ENCODE peak calls at places on chromosomes 4 and X, in seven cellular contexts. One of them, this sample, is unnamed.

GRCh38 chrX:50814701-50815476 is 895 bp upstream of the SHROOM4 start:
- DNase-seq in IMR-90: peak
- DNase-seq in heart right ventricle: no peak
- DNase-seq in epithelial cell of esophagus: peak
- DNase-seq in dorsolateral prefrontal cortex: peak
- DNase-seq in osteocyte: no peak
- DNase-seq in WTC11: no peak
- DNase-seq in this sample: no peak

GRCh38 chr4:2893772-2894171 is 50.1 kb downstream of the ADD1 start:
- DNase-seq in IMR-90: no peak
- DNase-seq in heart right ventricle: no peak
- DNase-seq in epithelial cell of esophagus: no peak
- DNase-seq in dorsolateral prefrontal cortex: no peak
- DNase-seq in osteocyte: no peak
- DNase-seq in WTC11: no peak
- DNase-seq in this sample: no peak

GRCh38 chr4:27930291-27930690 is 1069.7 kb downstream of the STIM2 start:
- DNase-seq in IMR-90: no peak
- DNase-seq in heart right ventricle: no peak
- DNase-seq in epithelial cell of esophagus: no peak
- DNase-seq in dorsolateral prefrontal cortex: no peak
- DNase-seq in osteocyte: no peak
- DNase-seq in WTC11: no peak
- DNase-seq in this sample: no peak

GRCh38 chr4:186979966-186980745 is 256.5 kb upstream of the FAT1 start:
- DNase-seq in IMR-90: peak
- DNase-seq in heart right ventricle: no peak
- DNase-seq in epithelial cell of esophagus: no peak
- DNase-seq in dorsolateral prefrontal cortex: no peak
- DNase-seq in osteocyte: no peak
- DNase-seq in WTC11: no peak
- DNase-seq in this sample: no peak

GRCh38 chr4:7461171-7461570 is 26.4 kb upstream of the PSAPL1 start:
- DNase-seq in IMR-90: no peak
- DNase-seq in heart right ventricle: no peak
- DNase-seq in epithelial cell of esophagus: no peak
- DNase-seq in dorsolateral prefrontal cortex: no peak
- DNase-seq in osteocyte: no peak
- DNase-seq in WTC11: peak
- DNase-seq in this sample: no peak

GRCh38 chr4:95517799-95518198 is 31.0 kb downstream of the UNC5C start:
- DNase-seq in IMR-90: no peak
- DNase-seq in heart right ventricle: no peak
- DNase-seq in epithelial cell of esophagus: no peak
- DNase-seq in dorsolateral prefrontal cortex: no peak
- DNase-seq in osteocyte: no peak
- DNase-seq in WTC11: no peak
- DNase-seq in this sample: no peak

GRCh38 chrX:40908026-40908425 is 172.7 kb upstream of the MED14 start:
- DNase-seq in IMR-90: peak
- DNase-seq in heart right ventricle: no peak
- DNase-seq in epithelial cell of esophagus: peak
- DNase-seq in dorsolateral prefrontal cortex: no peak
- DNase-seq in osteocyte: no peak
- DNase-seq in WTC11: no peak
- DNase-seq in this sample: no peak

GRCh38 chrX:1853916-1854315 is 239.1 kb downstream of the ASMT start:
- DNase-seq in IMR-90: no peak
- DNase-seq in heart right ventricle: no peak
- DNase-seq in epithelial cell of esophagus: peak
- DNase-seq in dorsolateral prefrontal cortex: no peak
- DNase-seq in osteocyte: no peak
- DNase-seq in WTC11: no peak
- DNase-seq in this sample: no peak

GRCh38 chrX:48683411-48683982 is at the start of gene WAS:
- DNase-seq in IMR-90: no peak
- DNase-seq in heart right ventricle: no peak
- DNase-seq in epithelial cell of esophagus: no peak
- DNase-seq in dorsolateral prefrontal cortex: no peak
- DNase-seq in osteocyte: no peak
- DNase-seq in WTC11: no peak
- DNase-seq in this sample: peak

GRCh38 chrX:122572461-122572860 is 611.6 kb upstream of the GRIA3 start:
- DNase-seq in IMR-90: peak
- DNase-seq in heart right ventricle: no peak
- DNase-seq in epithelial cell of esophagus: peak
- DNase-seq in dorsolateral prefrontal cortex: no peak
- DNase-seq in osteocyte: no peak
- DNase-seq in WTC11: no peak
- DNase-seq in this sample: no peak

GRCh38 chr4:22987861-22988260 is 295.1 kb downstream of the GBA3 start:
- DNase-seq in IMR-90: peak
- DNase-seq in heart right ventricle: no peak
- DNase-seq in epithelial cell of esophagus: peak
- DNase-seq in dorsolateral prefrontal cortex: no peak
- DNase-seq in osteocyte: no peak
- DNase-seq in WTC11: no peak
- DNase-seq in this sample: no peak

GRCh38 chr4:37389967-37390580 is 145.5 kb downstream of the NWD2 start:
- DNase-seq in IMR-90: peak
- DNase-seq in heart right ventricle: no peak
- DNase-seq in epithelial cell of esophagus: peak
- DNase-seq in dorsolateral prefrontal cortex: no peak
- DNase-seq in osteocyte: no peak
- DNase-seq in WTC11: peak
- DNase-seq in this sample: peak

GRCh38 chrX:27336466-27337091 is 126.6 kb downstream of the PPP4R3C start:
- DNase-seq in IMR-90: peak
- DNase-seq in heart right ventricle: peak
- DNase-seq in epithelial cell of esophagus: peak
- DNase-seq in dorsolateral prefrontal cortex: no peak
- DNase-seq in osteocyte: no peak
- DNase-seq in WTC11: peak
- DNase-seq in this sample: peak
- TF ChIP-seq CTCF in IMR-90: peak
- TF ChIP-seq CTCF in heart right ventricle: peak
- TF ChIP-seq CTCF in epithelial cell of esophagus: peak
- TF ChIP-seq CTCF in dorsolateral prefrontal cortex: peak
- TF ChIP-seq CTCF in osteocyte: peak
- TF ChIP-seq CTCF in WTC11: peak
- TF ChIP-seq CTCF in this sample: peak

DNA sequence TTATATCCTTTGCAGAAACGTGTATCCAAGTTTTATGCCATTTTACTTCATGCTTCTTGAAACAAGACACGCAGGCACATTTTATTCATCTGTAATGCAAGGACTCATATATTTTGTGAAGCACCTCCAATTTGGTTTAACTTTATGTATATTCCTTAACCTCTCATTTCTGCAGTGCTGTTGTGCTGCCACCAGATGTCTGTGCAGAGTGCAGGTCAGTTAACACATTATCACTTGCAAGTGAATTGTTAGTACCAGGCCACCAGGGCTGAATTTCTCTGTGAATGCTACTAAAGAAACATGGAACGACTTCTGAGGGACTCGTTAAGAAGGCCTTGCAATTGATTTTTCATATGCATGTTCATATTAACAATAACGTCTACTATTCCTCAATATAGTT is 770.4 kb downstream of the NLGN4X start:
- DNase-seq in IMR-90: no peak
- DNase-seq in heart right ventricle: no peak
- DNase-seq in epithelial cell of esophagus: no peak
- DNase-seq in dorsolateral prefrontal cortex: no peak
- DNase-seq in osteocyte: no peak
- DNase-seq in WTC11: peak
- DNase-seq in this sample: peak
- TF ChIP-seq CTCF in IMR-90: no peak
- TF ChIP-seq CTCF in heart right ventricle: no peak
- TF ChIP-seq CTCF in epithelial cell of esophagus: no peak
- TF ChIP-seq CTCF in dorsolateral prefrontal cortex: peak
- TF ChIP-seq CTCF in osteocyte: no peak
- TF ChIP-seq CTCF in WTC11: no peak
- TF ChIP-seq CTCF in this sample: peak

DNA sequence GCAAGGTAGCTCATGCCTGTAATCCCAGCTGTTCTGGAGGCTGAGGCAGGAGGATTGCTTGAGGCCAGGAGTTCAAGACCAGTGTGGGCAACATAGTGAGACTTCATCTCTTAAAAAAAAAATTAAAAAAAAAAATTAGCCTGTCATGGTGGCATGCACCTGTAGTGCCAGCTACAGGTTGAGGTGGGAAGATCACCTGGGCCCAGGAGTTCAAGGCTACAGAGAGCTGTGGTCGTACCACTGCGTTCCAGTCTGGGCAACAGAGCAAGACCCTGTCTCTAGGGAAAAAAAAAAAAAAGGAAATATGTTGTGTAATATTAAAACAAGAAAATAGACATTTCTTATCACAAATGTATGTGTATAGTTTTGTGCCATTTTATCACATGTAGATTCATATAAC is 97.8 kb downstream of the LARP1B start:
- DNase-seq in IMR-90: no peak
- DNase-seq in heart right ventricle: no peak
- DNase-seq in epithelial cell of esophagus: no peak
- DNase-seq in dorsolateral prefrontal cortex: no peak
- DNase-seq in osteocyte: no peak
- DNase-seq in WTC11: no peak
- DNase-seq in this sample: no peak
- TF ChIP-seq CTCF in IMR-90: no peak
- TF ChIP-seq CTCF in heart right ventricle: no peak
- TF ChIP-seq CTCF in epithelial cell of esophagus: no peak
- TF ChIP-seq CTCF in dorsolateral prefrontal cortex: no peak
- TF ChIP-seq CTCF in osteocyte: no peak
- TF ChIP-seq CTCF in WTC11: no peak
- TF ChIP-seq CTCF in this sample: no peak

DNA sequence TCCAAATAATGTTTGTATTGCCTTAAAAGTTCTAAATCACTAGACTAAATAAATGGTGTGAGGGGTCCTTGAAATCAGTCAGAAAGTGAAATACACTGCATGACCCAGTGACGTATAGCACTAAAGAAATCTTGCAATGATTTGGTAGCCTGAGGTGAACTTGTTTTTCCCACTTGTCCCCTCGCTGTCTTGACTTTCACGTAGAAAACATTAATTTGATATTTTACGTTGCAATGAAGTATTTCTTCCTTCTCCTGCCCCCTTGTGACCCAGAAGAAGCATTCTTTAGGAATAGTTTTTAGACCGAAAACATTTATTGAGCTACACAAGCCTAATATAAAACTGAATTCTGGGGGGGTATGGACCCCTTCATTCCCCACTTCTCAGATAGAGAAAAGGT is 3.7 kb downstream of the KLB start:
- DNase-seq in IMR-90: no peak
- DNase-seq in heart right ventricle: no peak
- DNase-seq in epithelial cell of esophagus: no peak
- DNase-seq in dorsolateral prefrontal cortex: no peak
- DNase-seq in osteocyte: no peak
- DNase-seq in WTC11: no peak
- DNase-seq in this sample: peak
- TF ChIP-seq CTCF in IMR-90: peak
- TF ChIP-seq CTCF in heart right ventricle: peak
- TF ChIP-seq CTCF in epithelial cell of esophagus: no peak
- TF ChIP-seq CTCF in dorsolateral prefrontal cortex: peak
- TF ChIP-seq CTCF in osteocyte: peak
- TF ChIP-seq CTCF in WTC11: no peak
- TF ChIP-seq CTCF in this sample: peak

GRCh38 chrX:25021132-25021498 is 5.3 kb upstream of the ARX start:
- DNase-seq in IMR-90: no peak
- DNase-seq in heart right ventricle: no peak
- DNase-seq in epithelial cell of esophagus: no peak
- DNase-seq in dorsolateral prefrontal cortex: no peak
- DNase-seq in osteocyte: no peak
- DNase-seq in WTC11: no peak
- DNase-seq in this sample: no peak

GRCh38 chrX:25018682-25019081 is 2.9 kb upstream of the ARX start:
- DNase-seq in IMR-90: no peak
- DNase-seq in heart right ventricle: no peak
- DNase-seq in epithelial cell of esophagus: no peak
- DNase-seq in dorsolateral prefrontal cortex: no peak
- DNase-seq in osteocyte: no peak
- DNase-seq in WTC11: no peak
- DNase-seq in this sample: no peak

GRCh38 chrX:25020391-25021131 is 4.8 kb upstream of the ARX start:
- DNase-seq in IMR-90: no peak
- DNase-seq in heart right ventricle: no peak
- DNase-seq in epithelial cell of esophagus: no peak
- DNase-seq in dorsolateral prefrontal cortex: no peak
- DNase-seq in osteocyte: no peak
- DNase-seq in WTC11: peak
- DNase-seq in this sample: peak

GRCh38 chrX:25017667-25018247 is 2.0 kb upstream of the ARX start:
- DNase-seq in IMR-90: no peak
- DNase-seq in heart right ventricle: no peak
- DNase-seq in epithelial cell of esophagus: no peak
- DNase-seq in dorsolateral prefrontal cortex: no peak
- DNase-seq in osteocyte: no peak
- DNase-seq in WTC11: no peak
- DNase-seq in this sample: no peak

GRCh38 chrX:25019707-25020390 is 4.1 kb upstream of the ARX start:
- DNase-seq in IMR-90: no peak
- DNase-seq in heart right ventricle: no peak
- DNase-seq in epithelial cell of esophagus: no peak
- DNase-seq in dorsolateral prefrontal cortex: no peak
- DNase-seq in osteocyte: no peak
- DNase-seq in WTC11: no peak
- DNase-seq in this sample: no peak
- TF ChIP-seq CTCF in IMR-90: no peak
- TF ChIP-seq CTCF in heart right ventricle: no peak
- TF ChIP-seq CTCF in epithelial cell of esophagus: no peak
- TF ChIP-seq CTCF in dorsolateral prefrontal cortex: no peak
- TF ChIP-seq CTCF in osteocyte: no peak
- TF ChIP-seq CTCF in WTC11: no peak
- TF ChIP-seq CTCF in this sample: no peak

DNA sequence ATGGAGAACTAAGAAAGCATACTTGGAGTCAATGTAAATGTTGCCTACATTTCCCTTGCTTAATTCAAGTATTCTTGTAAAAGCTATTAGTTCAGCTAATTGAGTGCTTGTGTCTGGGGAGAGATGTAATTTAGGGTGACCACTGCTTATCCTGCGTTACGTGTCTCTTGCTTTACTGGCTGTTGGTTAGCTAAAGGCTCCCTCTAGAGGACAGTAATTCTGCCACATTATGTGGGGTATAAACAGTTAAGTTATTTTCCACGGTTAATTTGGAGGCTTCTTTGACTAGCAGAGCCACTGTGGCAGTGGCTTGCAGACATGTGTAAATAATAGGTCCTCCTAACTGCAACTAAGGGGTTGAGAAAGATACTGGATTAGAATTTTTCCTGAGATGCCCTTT is 25.3 kb upstream of the NAF1 start:
- DNase-seq in IMR-90: peak
- DNase-seq in heart right ventricle: no peak
- DNase-seq in epithelial cell of esophagus: peak
- DNase-seq in dorsolateral prefrontal cortex: no peak
- DNase-seq in osteocyte: no peak
- DNase-seq in WTC11: no peak
- DNase-seq in this sample: peak
- TF ChIP-seq CTCF in IMR-90: peak
- TF ChIP-seq CTCF in heart right ventricle: peak
- TF ChIP-seq CTCF in epithelial cell of esophagus: peak
- TF ChIP-seq CTCF in dorsolateral prefrontal cortex: no peak
- TF ChIP-seq CTCF in osteocyte: peak
- TF ChIP-seq CTCF in WTC11: peak
- TF ChIP-seq CTCF in this sample: no peak

GRCh38 chr4:69830529-69831269 is 29.2 kb downstream of the SULT1E1 start:
- DNase-seq in IMR-90: no peak
- DNase-seq in heart right ventricle: no peak
- DNase-seq in epithelial cell of esophagus: peak
- DNase-seq in dorsolateral prefrontal cortex: no peak
- DNase-seq in osteocyte: no peak
- DNase-seq in WTC11: no peak
- DNase-seq in this sample: peak
- TF ChIP-seq CTCF in IMR-90: no peak
- TF ChIP-seq CTCF in heart right ventricle: no peak
- TF ChIP-seq CTCF in epithelial cell of esophagus: peak
- TF ChIP-seq CTCF in dorsolateral prefrontal cortex: no peak
- TF ChIP-seq CTCF in osteocyte: peak
- TF ChIP-seq CTCF in WTC11: no peak
- TF ChIP-seq CTCF in this sample: no peak

This sample was measured in GM12865.